ENCODE peak calls at places on chromosomes 13 and 19, in five cellular contexts. U, X, F, K and R are unnamed samples.
A peak's percentile ranks its signal among the peaks of the same experiment; 100 is the strongest.

GRCh38 chr13:79973533-79973963 is 367.4 kb downstream of the SPRY2 start:
- DNase-seq in K (peak; percentile 45), F (no peak), U (no peak), X (no peak), R (no peak)

GRCh38 chr19:45087531-45087930 is 5.4 kb upstream of the PPP1R37 start:
- DNase-seq in K (no peak), X (peak; percentile 42), U (no peak), F (no peak), R (no peak)

GRCh38 chr19:47414469-47414868 is 4.9 kb downstream of the MEIS3 start:
- DNase-seq in K (no peak), X (no peak), F (no peak), U (no peak), R (no peak)

GRCh38 chr13:48782429-48782840 is 128.7 kb downstream of the CYSLTR2 start:
- DNase-seq in U (no peak), K (no peak), X (no peak), F (no peak), R (no peak)

GRCh38 chr13:20566424-20566916 is 487 bp upstream of the IFT88 start:
- DNase-seq in U (peak; percentile 2), K (no peak), X (no peak), F (no peak), R (no peak)

GRCh38 chr13:45340422-45341033 is 455 bp downstream of the TPT1 start:
- DNase-seq in F (peak; percentile 72), K (peak; percentile 92), X (peak; percentile 68), U (peak; percentile 66), R (peak; percentile 36)

GRCh38 chr19:39407644-39408391 is 1.2 kb downstream of the ZFP36 start:
- DNase-seq in U (no peak), F (no peak), K (peak; percentile 56), X (peak; percentile 65), R (no peak)

GRCh38 chr13:100608906-100609305 is 20.3 kb upstream of the GGACT start:
- DNase-seq in U (no peak), F (no peak), K (no peak), X (no peak), R (no peak)

GRCh38 chr19:45340232-45340898 is at the start of gene KLC3:
- DNase-seq in F (no peak), U (no peak), K (no peak), X (peak; percentile 14), R (no peak)

GRCh38 chr13:84609716-84610115 is 727.4 kb upstream of the SLITRK1 start:
- DNase-seq in U (no peak), X (no peak), K (no peak), F (no peak), R (no peak)
- H3K4me1 ChIP-seq in U (peaks cover 6% of the 10 kb centered on the region), X (no peaks in the 10 kb centered on the region), K (peaks cover 7% of the 10 kb centered on the region), F (no peaks in the 10 kb centered on the region), R (peaks cover 5% of the 10 kb centered on the region)

DNA sequence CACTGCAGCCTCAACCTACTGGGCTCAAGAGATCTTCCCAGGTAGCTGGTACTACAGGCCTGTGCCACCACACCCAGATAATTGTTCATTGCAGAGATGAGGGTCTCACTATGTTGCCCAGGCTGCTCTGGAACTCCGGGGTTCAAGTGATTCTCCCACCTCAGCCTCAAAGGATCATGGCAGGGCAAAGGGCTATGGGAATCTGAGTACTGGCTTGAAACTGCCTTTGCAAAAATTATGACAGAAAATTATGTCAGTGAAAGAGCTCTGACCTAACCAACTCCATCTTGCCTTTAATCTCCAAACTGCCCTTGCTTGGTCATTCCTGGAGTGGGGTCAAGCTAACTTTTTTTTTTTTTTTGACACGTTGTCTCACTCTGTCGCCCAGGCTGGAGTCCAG is 1.3 kb upstream of the DNASE2 start:
- DNase-seq in X (no peak), F (no peak), K (no peak), U (no peak), R (no peak)
- H3K4me1 ChIP-seq in X (peaks cover 29% of the 10 kb centered on the region), F (peaks cover 8% of the 10 kb centered on the region), K (peaks cover 28% of the 10 kb centered on the region), U (peaks cover 8% of the 10 kb centered on the region), R (peaks cover 14% of the 10 kb centered on the region)

GRCh38 chr13:50365300-50365682 is 350.0 kb downstream of the KCNRG start:
- DNase-seq in F (no peak), U (no peak), X (no peak), K (no peak), R (no peak)
- H3K4me1 ChIP-seq in F (no peaks in the 10 kb centered on the region), U (no peaks in the 10 kb centered on the region), X (peaks cover 5% of the 10 kb centered on the region), K (no peaks in the 10 kb centered on the region), R (no peaks in the 10 kb centered on the region)

DNA sequence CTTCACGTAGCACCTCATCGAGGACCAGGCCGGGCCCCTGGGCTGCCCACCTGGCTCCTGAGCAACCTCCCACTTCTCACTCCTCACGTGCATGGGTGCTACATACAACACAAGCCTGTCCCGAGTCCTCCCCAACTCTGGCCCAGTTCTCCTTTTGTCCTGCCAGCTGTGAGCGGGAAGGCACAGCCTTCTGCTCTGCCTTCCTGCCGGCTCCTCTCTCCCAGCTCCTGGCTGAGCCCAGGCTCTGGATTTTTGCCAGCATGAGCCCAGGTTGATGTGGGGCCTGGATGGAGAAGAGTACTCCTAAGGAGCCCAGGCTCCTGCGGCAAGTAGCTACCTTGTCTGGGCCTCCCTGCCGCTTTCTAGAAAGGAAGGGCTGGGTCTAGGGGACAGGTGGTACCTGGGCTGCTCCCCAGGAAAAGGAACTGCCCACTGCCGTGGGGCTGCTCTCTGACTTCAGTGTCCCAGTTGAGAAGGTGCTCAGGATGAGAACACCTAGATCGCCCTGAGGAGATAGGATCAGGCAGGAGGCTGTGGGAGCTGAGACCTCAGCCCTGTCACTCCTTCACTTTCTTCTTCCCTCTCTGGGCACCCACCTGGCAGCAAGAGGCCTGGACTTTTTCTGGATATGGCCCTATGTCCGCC is 23.6 kb downstream of the LYL1 start:
- DNase-seq in K (no peak), X (no peak), F (no peak), U (no peak), R (no peak)
- H3K4me1 ChIP-seq in K (peaks cover 74% of the 10 kb centered on the region), X (no peaks in the 10 kb centered on the region), F (peaks cover 7% of the 10 kb centered on the region), U (peaks cover 41% of the 10 kb centered on the region), R (peaks cover 36% of the 10 kb centered on the region)